ENCODE peak calls at places on chromosomes 12 and 14, in ten cellular contexts. A is WERI-Rb-1, C is ovary, S is stomach, E is neuronal stem cell, R is kidney epithelial cell, D is uterus, M is transverse colon, T is fibroblast of lung, H is right lobe of liver. V is an unnamed sample.

GRCh38 chr14:70080081-70080480 is 108.7 kb downstream of the SLC8A3 start:
- DNase-seq in C (no peak), T (no peak), A (no peak), M (no peak), H (no peak), D (no peak), E (no peak), S (no peak), R (no peak), V (no peak)

GRCh38 chr14:68384335-68384734 is 408.5 kb downstream of the ZFP36L1 start:
- DNase-seq in S (no peak), D (no peak), H (no peak), C (no peak), E (no peak), M (peak; percentile 37), R (no peak), A (no peak), T (no peak), V (no peak)

GRCh38 chr14:105477659-105478623 is 3.3 kb downstream of the CRIP2 start:
- DNase-seq in A (no peak), T (no peak), S (no peak), C (no peak), E (no peak), M (no peak), H (no peak), R (no peak), D (no peak), V (no peak)

GRCh38 chr14:101469382-101470251 is 91.7 kb upstream of the DIO3 start:
- DNase-seq in H (peak; percentile 40), T (no peak), D (peak; percentile 12), C (peak; percentile 28), R (no peak), M (no peak), E (no peak), S (peak; percentile 25), A (no peak), V (no peak)

GRCh38 chr14:71070169-71070568 is 162.9 kb downstream of the PCNX1 start:
- DNase-seq in R (no peak), T (peak; percentile 27), M (no peak), C (no peak), H (no peak), D (no peak), E (no peak), A (no peak), S (no peak), V (no peak)

GRCh38 chr14:28382460-28383220 is 383.9 kb upstream of the FOXG1 start:
- DNase-seq in T (peak; percentile 92), D (no peak), H (no peak), R (peak; percentile 77), S (no peak), A (no peak), M (no peak), E (no peak), C (no peak), V (no peak)

GRCh38 chr12:123363743-123364531 is 710 bp downstream of the SBNO1 start:
- DNase-seq in A (peak; percentile 18), R (no peak), E (peak; percentile 63), C (peak; percentile 64), H (peak; percentile 55), S (peak; percentile 27), D (peak; percentile 32), M (peak; percentile 21), T (peak; percentile 21), V (peak; percentile 68)

GRCh38 chr14:100192250-100192671 is 32.8 kb upstream of the DEGS2 start:
- DNase-seq in S (no peak), A (peak; percentile 21), R (no peak), H (no peak), M (peak; percentile 21), D (peak; percentile 45), T (no peak), E (no peak), C (peak; percentile 71), V (no peak)

GRCh38 chr12:42865282-42865681 is 275.7 kb upstream of the PRICKLE1 start:
- DNase-seq in R (no peak), H (no peak), D (no peak), A (no peak), E (no peak), S (no peak), C (no peak), M (no peak), T (peak; percentile 62), V (no peak)

GRCh38 chr12:15168279-15168678 is 52.9 kb downstream of the RERG start:
- DNase-seq in T (no peak), D (peak; percentile 41), M (no peak), R (no peak), E (no peak), S (no peak), C (no peak), H (no peak), A (no peak), V (no peak)

GRCh38 chr12:21774358-21775129 is at the start of gene KCNJ8:
- DNase-seq in R (peak; percentile 5), E (peak; percentile 73), A (peak; percentile 88), S (peak; percentile 39), H (peak; percentile 92), C (peak; percentile 84), T (peak; percentile 57), D (peak; percentile 83), M (peak; percentile 36), V (peak; percentile 83)

GRCh38 chr12:8890313-8891084 is 23.8 kb upstream of the PHC1 start:
- DNase-seq in R (no peak), A (peak; percentile 39), M (peak; percentile 49), D (peak; percentile 35), E (peak; percentile 74), H (peak; percentile 49), C (peak; percentile 43), S (peak; percentile 51), T (peak; percentile 33), V (peak; percentile 81)

GRCh38 chr14:91398707-91399106 is 18.9 kb downstream of the CCDC88C start:
- DNase-seq in R (no peak), C (no peak), A (no peak), T (no peak), H (no peak), D (no peak), S (no peak), E (no peak), M (no peak), V (peak; percentile 55)

GRCh38 chr12:93125126-93125525 is 196.0 kb upstream of the EEA1 start:
- DNase-seq in D (no peak), S (no peak), R (no peak), A (no peak), E (no peak), H (no peak), T (no peak), M (no peak), C (no peak), V (no peak)

GRCh38 chr14:36502558-36503508 is 17.2 kb downstream of the NKX2-1 start:
- DNase-seq in T (no peak), A (no peak), R (no peak), H (no peak), S (no peak), C (no peak), M (no peak), E (no peak), D (no peak), V (no peak)

GRCh38 chr14:101289911-101290310 is 271.4 kb upstream of the DIO3 start:
- DNase-seq in E (no peak), H (no peak), M (no peak), S (no peak), A (no peak), C (no peak), T (no peak), R (no peak), D (no peak), V (no peak)

GRCh38 chr12:31315089-31315725 is 10.7 kb downstream of the SINHCAF start:
- DNase-seq in M (no peak), A (no peak), T (peak; percentile 14), C (no peak), E (no peak), R (no peak), H (no peak), D (no peak), S (no peak), V (no peak)

GRCh38 chr14:39035336-39035735 is 67.7 kb downstream of the SEC23A start:
- DNase-seq in M (no peak), S (no peak), H (no peak), T (no peak), D (no peak), C (no peak), E (no peak), R (no peak), A (no peak), V (no peak)
- H3K36me3 ChIP-seq in M (no peaks in the 10 kb centered on the region), S (peaks cover 22% of the 10 kb centered on the region), H (peaks cover 29% of the 10 kb centered on the region), T (peaks cover 14% of the 10 kb centered on the region), D (peaks cover 2% of the 10 kb centered on the region), C (no peaks in the 10 kb centered on the region), E (peaks cover 83% of the 10 kb centered on the region), R (peaks cover 2% of the 10 kb centered on the region), A (peaks cover 39% of the 10 kb centered on the region), V (peaks cover 9% of the 10 kb centered on the region)

DNA sequence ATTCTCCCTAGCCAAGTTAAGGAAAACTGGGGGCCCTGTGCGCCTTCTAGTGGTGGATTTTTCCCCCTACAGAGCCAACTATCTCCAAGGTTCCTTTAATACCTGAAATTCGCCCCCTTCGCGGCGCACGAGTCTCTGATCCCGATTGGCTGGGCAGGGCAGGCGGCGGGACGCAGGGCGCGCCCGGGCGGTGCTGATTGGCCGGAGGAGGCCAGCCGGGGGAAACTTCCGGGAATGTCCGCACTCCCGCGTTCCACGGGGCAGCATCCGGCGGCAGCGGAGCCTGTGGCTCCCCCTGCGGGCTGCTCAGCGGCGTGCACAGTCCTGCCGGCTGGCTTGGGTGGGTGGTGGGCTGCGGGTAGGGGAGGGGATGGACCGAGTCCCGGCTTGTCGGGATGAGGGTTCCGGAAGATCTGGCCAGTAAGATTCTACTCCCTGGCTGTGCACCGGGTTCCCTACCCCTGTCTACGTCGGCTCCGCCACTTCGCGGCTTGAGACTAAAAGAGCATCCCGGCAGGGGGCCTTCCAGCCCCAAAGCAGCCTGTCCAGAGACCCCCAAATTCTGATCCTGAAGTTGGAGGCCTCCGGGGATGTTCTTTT is at the start of gene NABP2:
- DNase-seq in S (peak; percentile 98), D (peak; percentile 98), M (peak; percentile 99), R (peak; percentile 87), C (peak; percentile 98), A (peak; percentile 94), E (peak; percentile 96), H (peak; percentile 98), T (peak; percentile 96), V (peak; percentile 100)
- H3K27me3 ChIP-seq in S (no peaks in the 10 kb centered on the region), D (no peaks in the 10 kb centered on the region), M (no peaks in the 10 kb centered on the region), R (no peaks in the 10 kb centered on the region), C (no peaks in the 10 kb centered on the region), A (no peaks in the 10 kb centered on the region), E (no peaks in the 10 kb centered on the region), H (no peaks in the 10 kb centered on the region), T (no peaks in the 10 kb centered on the region), V (no peaks in the 10 kb centered on the region)

GRCh38 chr12:114685320-114685781 is 1.4 kb upstream of the TBX3 start:
- DNase-seq in D (no peak), A (no peak), C (no peak), T (no peak), S (no peak), H (no peak), M (no peak), R (no peak), E (no peak), V (peak; percentile 56)
- H3K4me3 ChIP-seq in D (peak overlapping the region; percentile 58), A (peak overlapping the region; percentile 50), C (peak overlapping the region; percentile 49), T (peak overlapping the region; percentile 58), S (peak overlapping the region; percentile 50), H (peak overlapping the region; percentile 40), M (peak overlapping the region; percentile 53), R (peak overlapping the region; percentile 69), E (peak overlapping the region; percentile 76), V (peak overlapping the region; percentile 42)

GRCh38 chr14:58216544-58216943 is 16.6 kb downstream of the ACTR10 start:
- DNase-seq in M (no peak), R (no peak), A (no peak), S (no peak), T (peak; percentile 55), D (no peak), C (no peak), E (no peak), H (no peak), V (no peak)

GRCh38 chr14:58215191-58215914 is 15.4 kb downstream of the ACTR10 start:
- DNase-seq in H (no peak), D (no peak), R (no peak), A (no peak), T (no peak), E (no peak), S (no peak), C (no peak), M (no peak), V (no peak)
- H3K36me3 ChIP-seq in H (peaks cover 2% of the 10 kb centered on the region), D (no peaks in the 10 kb centered on the region), R (no peaks in the 10 kb centered on the region), A (peaks cover 15% of the 10 kb centered on the region), T (no peaks in the 10 kb centered on the region), E (peaks cover 93% of the 10 kb centered on the region), S (peaks cover 18% of the 10 kb centered on the region), C (no peaks in the 10 kb centered on the region), M (no peaks in the 10 kb centered on the region), V (peaks cover 3% of the 10 kb centered on the region)

V was measured in H7.